ENCODE peak calls at places on chromosomes 7 and 10, in four cellular contexts. One of them, this sample, is unnamed.

GRCh38 chr7:19377611-19378339 is 232.6 kb upstream of the FERD3L start:
- DNase-seq in HepG2: no peak
- DNase-seq in GM12878: no peak
- DNase-seq in K562: no peak
- DNase-seq in this sample: no peak

GRCh38 chr10:28202941-28203352 is 99.9 kb downstream of the MPP7 start:
- DNase-seq in GM12878: no peak
- DNase-seq in HepG2: no peak
- DNase-seq in K562: no peak
- DNase-seq in this sample: no peak

GRCh38 chr10:86034710-86035109 is 331.9 kb downstream of the GRID1 start:
- DNase-seq in GM12878: no peak
- DNase-seq in HepG2: no peak
- DNase-seq in K562: no peak
- DNase-seq in this sample: no peak

GRCh38 chr10:132503581-132504421 is 33.8 kb upstream of the INPP5A start:
- DNase-seq in GM12878: no peak
- DNase-seq in HepG2: no peak
- DNase-seq in K562: no peak
- DNase-seq in this sample: no peak

GRCh38 chr10:44933451-44933850 is 22.3 kb downstream of the TMEM72 start:
- DNase-seq in GM12878: no peak
- DNase-seq in HepG2: no peak
- DNase-seq in K562: no peak
- DNase-seq in this sample: no peak

GRCh38 chr10:63917363-63917762 is 396.2 kb downstream of the REEP3 start:
- DNase-seq in GM12878: no peak
- DNase-seq in HepG2: no peak
- DNase-seq in K562: no peak
- DNase-seq in this sample: no peak

GRCh38 chr7:103025341-103025740 is 49.3 kb downstream of the FBXL13 start:
- DNase-seq in K562: no peak
- DNase-seq in HepG2: no peak
- DNase-seq in GM12878: no peak
- DNase-seq in this sample: no peak

GRCh38 chr7:34523233-34523918 is 134.6 kb upstream of the NPSR1 start:
- DNase-seq in HepG2: no peak
- DNase-seq in GM12878: no peak
- DNase-seq in K562: no peak
- DNase-seq in this sample: no peak

GRCh38 chr10:22620140-22620857 is 94.1 kb downstream of the PIP4K2A start:
- DNase-seq in HepG2: no peak
- DNase-seq in GM12878: no peak
- DNase-seq in K562: no peak
- DNase-seq in this sample: no peak

GRCh38 chr10:105545101-105545500 is 904.0 kb downstream of the SORCS3 start:
- DNase-seq in GM12878: no peak
- DNase-seq in K562: no peak
- DNase-seq in HepG2: no peak
- DNase-seq in this sample: no peak

GRCh38 chr7:7201583-7202374 is 19.4 kb downstream of the C1GALT1 start:
- DNase-seq in GM12878: peak
- DNase-seq in K562: no peak
- DNase-seq in HepG2: no peak
- DNase-seq in this sample: peak

GRCh38 chr10:45058580-45058979 is 57.9 kb downstream of the ZNF22 start:
- DNase-seq in K562: no peak
- DNase-seq in GM12878: no peak
- DNase-seq in HepG2: no peak
- DNase-seq in this sample: no peak

GRCh38 chr10:124394583-124394982 is 24.1 kb downstream of the OAT start:
- DNase-seq in K562: no peak
- DNase-seq in GM12878: no peak
- DNase-seq in HepG2: no peak
- DNase-seq in this sample: no peak

GRCh38 chr7:17903337-17903736 is 37.0 kb downstream of the SNX13 start:
- DNase-seq in HepG2: peak
- DNase-seq in K562: no peak
- DNase-seq in GM12878: no peak
- DNase-seq in this sample: no peak

GRCh38 chr10:131155903-131156285 is 155.6 kb downstream of the TCERG1L start:
- DNase-seq in HepG2: no peak
- DNase-seq in GM12878: no peak
- DNase-seq in K562: no peak
- DNase-seq in this sample: no peak

GRCh38 chr7:91311844-91312243 is 47.6 kb downstream of the FZD1 start:
- DNase-seq in K562: no peak
- DNase-seq in HepG2: no peak
- DNase-seq in GM12878: no peak
- DNase-seq in this sample: no peak

GRCh38 chr7:16880469-16881034 is 1.2 kb downstream of the AGR3 start:
- DNase-seq in K562: no peak
- DNase-seq in HepG2: no peak
- DNase-seq in GM12878: no peak
- DNase-seq in this sample: no peak

GRCh38 chr7:27997188-27997707 is 183.3 kb downstream of the JAZF1 start:
- DNase-seq in HepG2: no peak
- DNase-seq in GM12878: no peak
- DNase-seq in K562: no peak
- DNase-seq in this sample: no peak

GRCh38 chr7:94423865-94424264 is 29.2 kb downstream of the COL1A2 start:
- DNase-seq in GM12878: no peak
- DNase-seq in HepG2: no peak
- DNase-seq in K562: no peak
- DNase-seq in this sample: no peak

GRCh38 chr7:33509251-33509650 is 379.9 kb downstream of the BBS9 start:
- DNase-seq in HepG2: no peak
- DNase-seq in K562: no peak
- DNase-seq in GM12878: no peak
- DNase-seq in this sample: no peak

GRCh38 chr10:5533098-5533731 is 8.5 kb downstream of the CALML3 start:
- DNase-seq in K562: no peak
- DNase-seq in HepG2: no peak
- DNase-seq in GM12878: no peak
- DNase-seq in this sample: no peak

GRCh38 chr10:30436200-30436599 is 2.2 kb downstream of the MAP3K8 start:
- DNase-seq in K562: peak
- DNase-seq in GM12878: no peak
- DNase-seq in HepG2: no peak
- DNase-seq in this sample: peak

GRCh38 chr10:86226801-86227201 is 139.8 kb downstream of the GRID1 start:
- DNase-seq in GM12878: no peak
- DNase-seq in K562: no peak
- DNase-seq in HepG2: no peak
- DNase-seq in this sample: no peak

GRCh38 chr7:156121434-156121833 is 309.2 kb upstream of the SHH start:
- DNase-seq in K562: no peak
- DNase-seq in GM12878: no peak
- DNase-seq in HepG2: no peak
- DNase-seq in this sample: no peak

GRCh38 chr10:91032614-91033248 is 111.8 kb upstream of the ANKRD1 start:
- DNase-seq in GM12878: no peak
- DNase-seq in K562: no peak
- DNase-seq in HepG2: no peak
- DNase-seq in this sample: no peak

GRCh38 chr7:90610105-90610504 is 14.0 kb downstream of the CDK14 start:
- DNase-seq in K562: no peak
- DNase-seq in HepG2: no peak
- DNase-seq in GM12878: no peak
- DNase-seq in this sample: no peak

GRCh38 chr7:1851731-1852531 is 181.9 kb downstream of the ELFN1 start:
- DNase-seq in K562: no peak
- DNase-seq in GM12878: no peak
- DNase-seq in HepG2: no peak
- DNase-seq in this sample: no peak

GRCh38 chr10:79060641-79061255 is 8.0 kb upstream of the ZMIZ1 start:
- DNase-seq in K562: no peak
- DNase-seq in HepG2: no peak
- DNase-seq in GM12878: no peak
- DNase-seq in this sample: no peak

GRCh38 chr10:103394180-103394579 is 2.1 kb downstream of the ATP5MK start:
- DNase-seq in GM12878: no peak
- DNase-seq in K562: peak
- DNase-seq in HepG2: no peak
- DNase-seq in this sample: no peak

GRCh38 chr7:140005754-140006503 is 56.8 kb downstream of the PARP12 start:
- DNase-seq in HepG2: peak
- DNase-seq in K562: peak
- DNase-seq in GM12878: no peak
- DNase-seq in this sample: peak

GRCh38 chr7:93053209-93053945 is 64.4 kb downstream of the SAMD9 start:
- DNase-seq in HepG2: no peak
- DNase-seq in GM12878: no peak
- DNase-seq in K562: no peak
- DNase-seq in this sample: no peak

GRCh38 chr7:98531717-98532116 is 85.4 kb upstream of the NPTX2 start:
- DNase-seq in HepG2: no peak
- DNase-seq in GM12878: no peak
- DNase-seq in K562: peak
- DNase-seq in this sample: peak

GRCh38 chr7:39971924-39972323 is 21.9 kb downstream of the CDK13 start:
- DNase-seq in GM12878: peak
- DNase-seq in K562: no peak
- DNase-seq in HepG2: no peak
- DNase-seq in this sample: no peak

DNA sequence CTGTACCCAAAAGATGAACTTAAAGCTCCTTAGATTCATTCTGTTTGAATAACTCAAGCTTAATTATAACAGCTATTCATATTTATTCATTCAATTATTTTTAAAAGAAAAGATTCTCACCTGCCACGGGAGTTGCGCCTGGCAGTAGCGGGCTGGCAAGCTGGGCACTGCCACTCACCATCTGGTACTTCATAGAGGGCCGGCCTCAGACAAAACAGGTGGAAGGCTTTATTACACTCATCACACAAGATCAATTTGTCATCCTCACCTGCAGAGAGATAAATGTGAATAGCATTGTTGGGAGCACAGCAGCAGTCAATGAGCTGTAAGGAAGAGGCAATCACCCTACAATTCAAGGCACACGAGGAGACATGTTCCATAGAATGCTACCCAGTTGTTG is 15.8 kb downstream of the FZD9 start:
- DNase-seq in K562: no peak
- DNase-seq in GM12878: no peak
- DNase-seq in HepG2: no peak
- DNase-seq in this sample: no peak
- TF ChIP-seq JUNB in K562: no peak
- TF ChIP-seq JUNB in GM12878: no peak
- TF ChIP-seq JUNB in HepG2: no peak
- TF ChIP-seq JUNB in this sample: no peak

DNA sequence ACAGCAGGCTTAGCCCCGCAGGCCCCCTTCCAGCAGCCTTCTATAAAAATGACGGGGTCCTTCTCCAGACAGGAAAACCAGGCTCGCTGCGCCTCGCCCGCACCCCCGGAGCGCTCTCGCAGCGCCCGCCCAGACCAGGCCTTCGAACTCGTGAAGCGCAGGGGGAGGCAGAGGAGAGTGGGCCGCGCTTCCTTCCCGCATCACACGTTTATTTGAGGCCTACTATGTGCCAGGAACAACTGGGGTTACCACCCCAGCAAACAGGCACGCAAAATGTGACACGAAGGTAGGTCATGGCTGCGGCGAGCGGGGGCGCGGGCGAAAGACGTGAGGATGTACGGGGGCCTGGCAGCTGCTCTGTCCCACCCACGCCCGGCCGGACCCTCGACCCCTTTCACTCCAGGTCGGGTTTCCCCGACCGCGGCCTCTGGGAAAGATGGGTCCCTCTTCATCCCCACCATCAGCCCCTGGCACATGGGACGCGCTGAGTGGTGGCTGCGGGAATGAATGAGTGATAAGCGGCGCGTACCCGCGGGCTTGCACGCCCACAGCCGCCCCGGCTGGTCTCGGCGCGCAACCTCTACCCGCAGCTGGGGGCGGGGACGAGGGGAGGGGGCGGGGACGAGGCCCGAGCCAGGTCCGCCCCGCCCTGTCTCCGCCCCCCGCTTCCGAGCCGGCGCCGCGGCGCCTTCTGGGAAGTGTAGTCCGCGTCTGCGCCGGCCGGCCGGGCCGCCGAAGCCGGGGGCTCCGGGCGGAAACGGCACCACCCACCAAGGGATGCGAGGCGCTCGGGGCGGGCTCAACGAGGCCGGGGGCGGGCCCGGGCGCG is 59.1 kb downstream of the ZNF467 start:
- DNase-seq in GM12878: peak
- DNase-seq in K562: peak
- DNase-seq in HepG2: peak
- DNase-seq in this sample: peak
- TF ChIP-seq EZH2 in GM12878: no peak
- TF ChIP-seq EZH2 in K562: no peak
- TF ChIP-seq EZH2 in HepG2: no peak
- TF ChIP-seq EZH2 in this sample: no peak

DNA sequence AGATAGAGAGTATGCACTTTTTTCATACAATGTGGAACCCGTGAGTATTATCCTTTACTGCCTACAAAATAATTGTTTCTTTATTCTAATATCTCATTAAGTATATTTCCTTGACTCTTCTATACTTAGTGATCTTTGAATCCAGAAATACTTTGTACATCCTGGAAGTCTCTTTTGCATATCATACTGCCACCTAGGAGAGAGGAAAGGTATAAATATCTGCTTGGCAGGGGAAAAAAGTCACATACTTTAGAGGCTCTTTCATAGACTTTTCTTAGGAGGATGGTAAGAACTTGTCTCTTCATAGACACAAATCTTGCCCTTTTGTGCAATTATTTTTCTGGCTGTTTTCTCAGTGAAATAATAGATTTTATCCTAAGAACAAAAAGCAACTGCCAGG is 436.0 kb downstream of the PAXIP1 start:
- DNase-seq in GM12878: no peak
- DNase-seq in K562: no peak
- DNase-seq in HepG2: no peak
- DNase-seq in this sample: no peak
- TF ChIP-seq CTCF in GM12878: no peak
- TF ChIP-seq CTCF in K562: peak
- TF ChIP-seq CTCF in HepG2: peak
- TF ChIP-seq CTCF in this sample: no peak

DNA sequence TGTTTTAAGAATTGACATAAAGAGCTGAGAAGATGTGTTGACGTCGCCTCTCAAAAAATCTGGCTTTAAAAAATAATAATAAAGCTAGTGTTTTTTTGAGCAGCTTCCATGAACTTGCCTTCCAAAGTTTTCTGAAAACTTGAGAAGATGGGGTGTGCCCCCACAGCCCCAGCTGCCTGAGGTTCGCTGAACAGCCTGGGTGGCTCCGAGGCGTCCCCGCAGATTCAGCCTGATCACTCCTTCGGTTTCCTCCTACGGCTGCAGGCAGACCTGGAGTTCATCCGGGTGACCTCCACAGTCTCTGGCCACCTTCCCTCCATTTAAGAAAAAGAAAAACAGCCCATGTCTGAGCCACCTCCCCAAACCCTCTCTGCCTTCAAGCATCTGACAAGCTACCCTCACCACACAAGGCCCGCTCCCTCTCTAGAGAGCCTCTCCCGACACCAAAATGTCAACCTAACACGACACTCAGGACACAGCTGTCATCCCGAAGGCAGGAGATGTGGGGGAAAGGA is 177.8 kb downstream of the PTPRN2 start:
- DNase-seq in HepG2: no peak
- DNase-seq in K562: no peak
- DNase-seq in GM12878: no peak
- DNase-seq in this sample: no peak
- TF ChIP-seq JUNB in HepG2: no peak
- TF ChIP-seq JUNB in K562: no peak
- TF ChIP-seq JUNB in GM12878: no peak
- TF ChIP-seq JUNB in this sample: no peak

GRCh38 chr10:89207801-89208551 is 859 bp upstream of the CH25H start:
- DNase-seq in K562: no peak
- DNase-seq in GM12878: no peak
- DNase-seq in HepG2: no peak
- DNase-seq in this sample: peak
- TF ChIP-seq EZH2 in K562: no peak
- TF ChIP-seq EZH2 in GM12878: no peak
- TF ChIP-seq EZH2 in HepG2: peak
- TF ChIP-seq EZH2 in this sample: no peak

This sample was measured in GM23338.